ENCODE peak calls at places on chromosomes 2 and 18, in six cellular contexts. O is cerebellum; R is GM18507; G is NCI-H1048; L is Calu3; I is stimulated activated CD4-positive, alpha-beta T cell treated with anti-CD3 and anti-CD28 coated beads, Interleukin-1b, Interleukin-23, amount 100 ng/mL, for 1 hour. Y is an unnamed sample.

GRCh38 chr2:231127480-231127879 is 2.6 kb upstream of the HTR2B start:
- DNase-seq in G (no peak), O (no peak), R (no peak), L (no peak), I (no peak), Y (no peak)

GRCh38 chr18:55868909-55869308 is 280.9 kb upstream of the TCF4 start:
- DNase-seq in R (no peak), O (no peak), I (no peak), G (no peak), L (no peak), Y (no peak)

GRCh38 chr2:149466635-149467034 is 120.9 kb downstream of the MMADHC start:
- DNase-seq in I (no peak), G (no peak), L (no peak), R (no peak), O (no peak), Y (no peak)

GRCh38 chr2:74429487-74430451 is 8.2 kb downstream of the WDR54 start:
- DNase-seq in R (no peak), O (no peak), L (no peak), G (no peak), I (no peak), Y (no peak)

GRCh38 chr2:232976666-232977437 is 36.2 kb downstream of the NGEF start:
- DNase-seq in O (no peak), G (no peak), L (no peak), R (no peak), I (no peak), Y (no peak)

GRCh38 chr2:86788881-86789686 is 1.6 kb downstream of the CD8A start:
- DNase-seq in R (no peak), G (no peak), L (no peak), O (no peak), I (no peak), Y (peak)

GRCh38 chr2:152238021-152238420 is 62.5 kb upstream of the STAM2 start:
- DNase-seq in R (no peak), I (no peak), L (no peak), O (peak), G (no peak), Y (no peak)

GRCh38 chr2:23556929-23557328 is 171.9 kb downstream of the KLHL29 start:
- DNase-seq in O (no peak), L (peak), R (no peak), G (no peak), I (no peak), Y (no peak)

GRCh38 chr2:10140841-10141610 is 18.5 kb downstream of the RRM2 start:
- DNase-seq in L (no peak), G (no peak), R (no peak), I (no peak), O (no peak), Y (no peak)

GRCh38 chr2:108906403-108907077 is 82.5 kb downstream of the EDAR start:
- DNase-seq in L (no peak), G (no peak), R (no peak), O (no peak), I (no peak), Y (no peak)

GRCh38 chr2:165440367-165440766 is 29.1 kb upstream of the CSRNP3 start:
- DNase-seq in I (no peak), R (no peak), G (no peak), O (no peak), L (no peak), Y (peak)

GRCh38 chr2:85741811-85742507 is 11.8 kb upstream of the ATOH8 start:
- DNase-seq in R (no peak), I (no peak), G (no peak), O (peak), L (peak), Y (peak)

GRCh38 chr2:104804148-104804890 is 49.6 kb upstream of the POU3F3 start:
- DNase-seq in O (no peak), R (no peak), L (no peak), G (no peak), I (no peak), Y (no peak)

GRCh38 chr2:134466141-134466540 is 212.3 kb downstream of the MGAT5 start:
- DNase-seq in L (peak), G (no peak), I (no peak), O (peak), R (no peak), Y (no peak)

GRCh38 chr2:174142290-174142689 is 106.0 kb downstream of the OLA1 start:
- DNase-seq in L (no peak), G (no peak), I (no peak), O (no peak), R (no peak), Y (no peak)

GRCh38 chr2:39432701-39433100 is 4.4 kb downstream of the MAP4K3 start:
- DNase-seq in O (no peak), L (no peak), R (no peak), G (no peak), I (no peak), Y (no peak)

GRCh38 chr2:200394045-200394444 is 87.6 kb downstream of the SPATS2L start:
- DNase-seq in G (no peak), O (no peak), R (no peak), L (no peak), I (no peak), Y (no peak)

GRCh38 chr2:55824554-55825096 is 99.0 kb downstream of the EFEMP1 start:
- DNase-seq in R (no peak), L (no peak), O (no peak), I (no peak), G (no peak), Y (no peak)

GRCh38 chr2:196453613-196454047 is 185.9 kb upstream of the CCDC150 start:
- DNase-seq in G (peak), I (no peak), O (no peak), R (no peak), L (peak), Y (peak)

GRCh38 chr18:55136864-55137263 is 177.6 kb upstream of the CCDC68 start:
- DNase-seq in R (no peak), G (no peak), O (no peak), I (no peak), L (no peak), Y (no peak)

GRCh38 chr18:56068030-56068671 is 480.2 kb upstream of the TCF4 start:
- DNase-seq in L (no peak), I (no peak), R (no peak), O (no peak), G (no peak), Y (peak)

GRCh38 chr2:240983361-240983995 is 14.9 kb upstream of the SNED1 start:
- DNase-seq in R (no peak), L (peak), O (peak), G (no peak), I (no peak), Y (no peak)

Y was measured in GM03348.